ENCODE peak calls at places on chromosomes 6 and 20, in six cellular contexts. I is DND-41, G is GM23248, J is MM.1S, S is mammary epithelial cell, O is astrocyte. P is an unnamed sample.

GRCh38 chr6:95948324-95948723 is 67.5 kb upstream of the FUT9 start:
- DNase-seq in I (no peak), G (no peak), J (peak), S (no peak), O (no peak), P (no peak)

GRCh38 chr20:32978009-32978335 is 26.3 kb downstream of the SUN5 start:
- DNase-seq in I (no peak), G (no peak), J (no peak), S (no peak), O (no peak), P (no peak)

GRCh38 chr6:154157706-154158105 is 118.7 kb downstream of the OPRM1 start:
- DNase-seq in I (no peak), G (no peak), J (no peak), S (no peak), O (no peak), P (no peak)

GRCh38 chr20:33370296-33370695 is 31.0 kb downstream of the CDK5RAP1 start:
- DNase-seq in I (no peak), G (no peak), J (no peak), S (no peak), O (no peak), P (no peak)

GRCh38 chr6:15966000-15966399 is 162.9 kb upstream of the MYLIP start:
- DNase-seq in I (no peak), G (no peak), J (no peak), S (no peak), O (no peak), P (no peak)

GRCh38 chr6:9405369-9405768 is 970.0 kb upstream of the SLC35B3 start:
- DNase-seq in I (no peak), G (peak), J (no peak), S (peak), O (peak), P (peak)

GRCh38 chr6:147204060-147204785 is at the start of gene STXBP5:
- DNase-seq in I (peak), G (peak), J (no peak), S (peak), O (peak), P (peak)

GRCh38 chr6:169371344-169372144 is 117.9 kb upstream of the THBS2 start:
- DNase-seq in I (peak), G (peak), J (no peak), S (no peak), O (peak), P (peak)

GRCh38 chr6:154783229-154783628 is 50.0 kb downstream of the SCAF8 start:
- DNase-seq in I (no peak), G (no peak), J (no peak), S (no peak), O (no peak), P (no peak)

GRCh38 chr6:98827295-98828159 is 6.8 kb upstream of the POU3F2 start:
- DNase-seq in I (no peak), G (peak), J (no peak), S (no peak), O (no peak), P (no peak)
- TF ChIP-seq EZH2 in I (no peak), G (no peak), J (no peak), S (peak), O (peak), P (no peak)

GRCh38 chr20:37911838-37912273 is 8.9 kb downstream of the VSTM2L start:
- DNase-seq in I (peak), G (peak), J (no peak), S (peak), O (peak), P (peak)
- TF ChIP-seq EZH2 in I (no peak), G (no peak), J (no peak), S (no peak), O (no peak), P (no peak)

GRCh38 chr20:21699216-21699508 is 6.3 kb upstream of the PAX1 start:
- DNase-seq in I (no peak), G (no peak), J (no peak), S (no peak), O (no peak), P (no peak)

GRCh38 chr20:21702553-21703467 is 2.7 kb upstream of the PAX1 start:
- DNase-seq in I (no peak), G (peak), J (peak), S (peak), O (no peak), P (peak)

GRCh38 chr20:21702001-21702400 is 3.5 kb upstream of the PAX1 start:
- DNase-seq in I (no peak), G (no peak), J (no peak), S (no peak), O (no peak), P (no peak)

GRCh38 chr20:21701171-21701876 is 4.1 kb upstream of the PAX1 start:
- DNase-seq in I (no peak), G (no peak), J (no peak), S (no peak), O (no peak), P (no peak)

DNA sequence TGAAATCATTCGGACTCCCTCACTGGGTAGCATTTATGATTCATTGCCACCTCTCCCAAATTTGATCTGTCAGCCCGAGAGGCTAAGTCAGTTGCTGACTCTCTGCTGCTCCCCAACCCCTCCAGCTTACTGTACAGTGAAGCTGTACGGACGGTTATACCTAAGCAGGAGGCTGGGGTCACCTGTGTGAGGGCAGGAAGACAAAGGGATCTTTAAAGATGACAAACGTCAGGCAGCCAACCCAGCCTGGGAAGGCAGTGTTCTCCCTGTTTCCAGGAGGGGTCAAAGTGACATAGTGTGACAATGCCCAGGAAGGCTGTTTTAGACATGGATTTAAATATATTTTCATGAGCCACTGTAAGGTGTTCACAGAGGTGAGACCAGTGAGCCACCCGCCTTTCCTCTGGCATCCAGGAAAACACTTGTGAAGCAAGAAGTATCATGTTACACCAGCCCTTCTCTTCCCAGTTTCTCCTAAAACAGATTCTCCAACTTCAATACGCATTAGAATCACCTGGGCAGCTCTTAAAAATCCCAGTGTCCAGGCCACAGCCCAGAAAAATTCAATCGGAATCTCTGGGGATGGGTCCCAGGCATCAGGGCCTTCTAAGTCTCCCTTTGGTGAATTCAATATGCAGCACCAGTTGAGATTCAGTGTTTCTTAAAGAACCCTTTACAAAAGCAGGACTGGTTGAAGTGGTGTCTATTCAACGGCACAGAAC is 6.8 kb upstream of the PAX1 start:
- DNase-seq in I (no peak), G (no peak), J (no peak), S (no peak), O (no peak), P (no peak)
- TF ChIP-seq EZH2 in I (no peak), G (no peak), J (no peak), S (no peak), O (no peak), P (no peak)

DNA sequence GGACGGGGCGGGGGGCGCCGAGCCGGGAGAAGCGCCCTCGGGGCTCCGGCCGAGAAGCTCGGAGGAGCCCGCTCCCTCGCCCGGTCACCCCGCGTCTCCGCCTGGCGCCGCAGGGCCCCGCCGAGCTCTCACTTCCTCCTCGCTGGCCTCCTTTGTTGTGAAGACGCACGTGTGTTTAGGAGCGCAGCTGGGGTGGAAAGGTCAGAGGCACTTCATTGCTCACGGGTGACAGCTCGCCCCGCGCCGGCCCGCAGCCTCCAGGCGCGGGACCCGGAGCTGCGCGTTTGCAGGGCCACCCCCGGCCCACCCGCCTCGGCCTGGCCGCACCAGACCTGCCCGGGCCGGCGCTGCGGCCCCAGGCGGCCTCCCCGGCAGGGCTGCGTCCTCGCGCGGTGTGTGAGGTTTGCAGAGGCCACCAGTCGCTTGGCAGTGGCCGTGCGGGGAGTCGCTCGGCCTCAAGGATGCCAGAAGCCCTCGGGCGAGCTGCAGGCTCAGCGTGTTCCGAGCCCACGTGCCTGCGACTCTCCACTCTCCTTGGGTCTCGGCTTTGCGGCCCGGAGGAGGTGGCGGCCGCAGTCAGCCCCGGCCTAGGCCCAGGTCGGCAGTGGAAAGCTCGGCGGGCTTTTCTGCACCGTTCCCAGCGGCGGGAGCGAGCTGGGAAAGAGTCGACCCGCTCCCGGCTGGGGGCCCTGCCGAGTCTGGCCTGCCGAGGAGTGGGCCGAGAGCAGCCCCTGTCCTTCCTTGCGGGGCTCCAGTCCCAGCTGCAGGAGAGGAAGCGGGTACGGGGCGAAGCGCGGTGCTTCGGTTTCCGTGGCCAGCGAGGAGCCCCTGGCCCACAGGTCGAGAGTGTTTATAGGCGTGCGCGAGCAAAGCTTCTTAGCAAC is 5.3 kb downstream of the FOXC1 start:
- DNase-seq in I (no peak), G (no peak), J (no peak), S (no peak), O (no peak), P (no peak)
- TF ChIP-seq EZH2 in I (no peak), G (no peak), J (no peak), S (no peak), O (peak), P (no peak)

GRCh38 chr20:63471002-63471718 is 1.3 kb downstream of the KCNQ2 start:
- DNase-seq in I (no peak), G (no peak), J (no peak), S (no peak), O (no peak), P (no peak)
- TF ChIP-seq EZH2 in I (no peak), G (no peak), J (no peak), S (no peak), O (peak), P (no peak)

GRCh38 chr6:56923565-56923964 is 31.3 kb upstream of the BEND6 start:
- DNase-seq in I (no peak), G (no peak), J (no peak), S (no peak), O (no peak), P (no peak)
- TF ChIP-seq EZH2 in I (no peak), G (no peak), J (no peak), S (no peak), O (no peak), P (no peak)

GRCh38 chr6:30071081-30071818 is 4.3 kb downstream of the PPP1R11 start:
- DNase-seq in I (no peak), G (peak), J (no peak), S (no peak), O (peak), P (peak)
- TF ChIP-seq EZH2 in I (no peak), G (no peak), J (no peak), S (no peak), O (peak), P (peak)

DNA sequence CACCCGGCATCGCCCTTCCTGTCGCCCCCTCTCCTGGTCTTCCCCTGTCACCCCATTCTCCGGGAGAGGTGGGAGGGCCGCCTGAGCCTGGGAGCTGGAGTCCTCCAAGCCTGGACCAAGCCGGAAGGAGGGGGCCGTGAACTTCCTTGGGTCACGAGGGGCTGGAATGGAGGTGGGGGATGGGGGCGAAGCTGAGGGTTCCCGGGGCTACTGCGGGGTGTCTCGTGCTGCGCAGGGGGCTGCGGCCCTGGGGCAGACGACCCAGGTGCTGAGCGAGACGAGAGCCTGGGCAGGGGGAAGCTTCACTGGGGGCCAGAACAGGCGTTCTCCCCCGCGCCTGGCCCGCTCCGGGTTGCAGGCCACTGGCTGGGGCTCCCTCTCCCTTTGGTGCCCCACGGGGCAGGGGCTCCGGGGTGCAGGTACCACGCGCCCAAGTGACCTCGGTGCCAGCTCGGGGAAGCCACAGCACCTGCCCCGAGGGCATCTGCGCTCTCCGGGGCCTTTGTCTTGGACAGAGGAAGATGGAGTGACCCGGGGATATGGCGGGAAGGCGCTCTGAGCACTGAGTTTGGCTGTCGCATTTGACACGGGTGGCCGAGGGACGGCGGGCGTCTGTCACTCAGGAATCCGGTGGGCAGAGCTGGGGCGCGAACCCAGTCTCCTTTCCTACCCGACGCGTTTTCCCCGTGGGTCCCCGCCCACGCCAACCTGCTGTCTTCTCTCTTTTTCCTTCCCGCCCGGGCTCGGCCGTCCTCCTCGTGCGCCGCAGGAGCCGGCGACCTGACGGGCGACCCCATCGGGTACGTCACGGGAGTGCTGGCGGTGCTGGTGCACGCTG is 1.2 kb downstream of the SLC35D3 start:
- DNase-seq in I (no peak), G (peak), J (no peak), S (no peak), O (no peak), P (no peak)
- TF ChIP-seq EZH2 in I (no peak), G (peak), J (no peak), S (no peak), O (peak), P (peak)

GRCh38 chr20:31869942-31870702 is at the start of the genes DUSP15 and TTLL9:
- DNase-seq in I (no peak), G (peak), J (no peak), S (no peak), O (no peak), P (no peak)

GRCh38 chr20:31871602-31871954 is 1.1 kb downstream of the TTLL9 start:
- DNase-seq in I (no peak), G (no peak), J (no peak), S (no peak), O (no peak), P (no peak)

GRCh38 chr20:31869673-31869941 is 720 bp downstream of the DUSP15 start:
- DNase-seq in I (no peak), G (no peak), J (no peak), S (no peak), O (no peak), P (no peak)

GRCh38 chr20:31872406-31872805 is 2.0 kb downstream of the TTLL9 start:
- DNase-seq in I (no peak), G (no peak), J (no peak), S (no peak), O (no peak), P (no peak)

GRCh38 chr20:31870703-31871601 is 518 bp downstream of the TTLL9 start:
- DNase-seq in I (no peak), G (peak), J (no peak), S (no peak), O (no peak), P (no peak)
- TF ChIP-seq EZH2 in I (no peak), G (peak), J (no peak), S (peak), O (peak), P (no peak)